ENCODE peak calls at places on chromosomes 12 and 14, in nine cellular contexts. C, E, Q, L, M, R, G, K and J are unnamed samples.

GRCh38 chr12:127133675-127134335 is 1133.2 kb upstream of the TMEM132C start:
- DNase-seq in C (no peak), E (no peak), Q (no peak), L (no peak), M (no peak), R (no peak), G (no peak), K (no peak), J (no peak)

GRCh38 chr12:113241191-113242017 is 20.1 kb downstream of the TPCN1 start:
- DNase-seq in C (peak), E (peak), Q (no peak), L (peak), M (peak), R (peak), G (no peak), K (no peak), J (no peak)

GRCh38 chr14:73008501-73008900 is 18.4 kb downstream of the ZFYVE1 start:
- DNase-seq in C (no peak), E (no peak), Q (no peak), L (peak), M (no peak), R (no peak), G (no peak), K (no peak), J (no peak)

GRCh38 chr12:100058482-100059029 is 73.8 kb upstream of the ANKS1B start:
- DNase-seq in C (no peak), E (peak), Q (no peak), L (peak), M (peak), R (no peak), G (no peak), K (no peak), J (peak)

GRCh38 chr14:73237786-73238261 is 518 bp downstream of the PAPLN start:
- DNase-seq in C (no peak), E (peak), Q (no peak), L (no peak), M (peak), R (no peak), G (no peak), K (no peak), J (no peak)

GRCh38 chr14:55382483-55382882 is 29.1 kb downstream of the ATG14 start:
- DNase-seq in C (no peak), E (no peak), Q (no peak), L (peak), M (no peak), R (no peak), G (no peak), K (no peak), J (no peak)

GRCh38 chr12:63747553-63747952 is 32.2 kb upstream of the RXYLT1 start:
- DNase-seq in C (no peak), E (no peak), Q (no peak), L (no peak), M (no peak), R (no peak), G (no peak), K (no peak), J (no peak)

GRCh38 chr12:81759215-81759991 is at the start of gene PPFIA2:
- DNase-seq in C (peak), E (peak), Q (peak), L (no peak), M (peak), R (peak), G (no peak), K (peak), J (no peak)

GRCh38 chr14:41285193-41285748 is 321.4 kb upstream of the LRFN5 start:
- DNase-seq in C (peak), E (peak), Q (no peak), L (no peak), M (no peak), R (peak), G (peak), K (peak), J (peak)

GRCh38 chr12:45671254-45671653 is 58.3 kb upstream of the ARID2 start:
- DNase-seq in C (no peak), E (no peak), Q (no peak), L (peak), M (peak), R (no peak), G (no peak), K (no peak), J (no peak)

GRCh38 chr12:57868870-57869609 is 22.5 kb upstream of the CTDSP2 start:
- DNase-seq in C (no peak), E (no peak), Q (peak), L (no peak), M (peak), R (peak), G (no peak), K (no peak), J (no peak)

GRCh38 chr12:11555743-11556625 is 93.5 kb upstream of the ETV6 start:
- DNase-seq in C (no peak), E (peak), Q (no peak), L (no peak), M (no peak), R (no peak), G (no peak), K (peak), J (peak)

GRCh38 chr12:14366211-14366762 is 805 bp downstream of the ATF7IP start:
- DNase-seq in C (peak), E (peak), Q (no peak), L (no peak), M (peak), R (no peak), G (peak), K (no peak), J (no peak)

GRCh38 chr14:55446127-55446736 is 5.8 kb upstream of the TBPL2 start:
- DNase-seq in C (peak), E (peak), Q (no peak), L (peak), M (peak), R (peak), G (peak), K (peak), J (peak)

GRCh38 chr12:88958961-88959360 is 378.7 kb upstream of the KITLG start:
- DNase-seq in C (no peak), E (no peak), Q (no peak), L (no peak), M (no peak), R (peak), G (no peak), K (no peak), J (no peak)

GRCh38 chr12:40584763-40585162 is 107.5 kb upstream of the CNTN1 start:
- DNase-seq in C (no peak), E (no peak), Q (no peak), L (no peak), M (no peak), R (no peak), G (no peak), K (no peak), J (no peak)

GRCh38 chr14:100825691-100826331 is at the start of gene MEG3:
- DNase-seq in C (no peak), E (no peak), Q (peak), L (peak), M (peak), R (no peak), G (no peak), K (no peak), J (no peak)

GRCh38 chr12:6959376-6960290 is 8.5 kb downstream of the PTPN6 start:
- DNase-seq in C (no peak), E (no peak), Q (no peak), L (no peak), M (no peak), R (no peak), G (no peak), K (no peak), J (no peak)

GRCh38 chr12:53289891-53290290 is 5.5 kb upstream of the PFDN5 start:
- DNase-seq in C (no peak), E (no peak), Q (no peak), L (peak), M (peak), R (no peak), G (no peak), K (no peak), J (no peak)

GRCh38 chr12:123142948-123143752 is 7.7 kb downstream of the PITPNM2 start:
- DNase-seq in C (no peak), E (peak), Q (no peak), L (no peak), M (no peak), R (peak), G (no peak), K (no peak), J (peak)

GRCh38 chr12:96514328-96514727 is 25.0 kb downstream of the CFAP54 start:
- DNase-seq in C (no peak), E (no peak), Q (no peak), L (no peak), M (no peak), R (no peak), G (peak), K (no peak), J (no peak)

GRCh38 chr12:107373238-107373809 is 280.0 kb upstream of the CRY1 start:
- DNase-seq in C (no peak), E (no peak), Q (no peak), L (no peak), M (no peak), R (no peak), G (no peak), K (no peak), J (no peak)

GRCh38 chr12:109722022-109722752 is 8.6 kb downstream of the FAM222A start:
- DNase-seq in C (no peak), E (no peak), Q (no peak), L (no peak), M (no peak), R (no peak), G (no peak), K (no peak), J (no peak)

GRCh38 chr14:37470251-37470650 is 124.8 kb downstream of the FOXA1 start:
- DNase-seq in C (no peak), E (no peak), Q (no peak), L (no peak), M (no peak), R (no peak), G (no peak), K (no peak), J (no peak)

GRCh38 chr12:1281683-1282366 is 290.8 kb downstream of the ERC1 start:
- DNase-seq in C (no peak), E (no peak), Q (no peak), L (peak), M (peak), R (no peak), G (no peak), K (no peak), J (no peak)

GRCh38 chr14:33567003-33567735 is 383.7 kb downstream of the EGLN3 start:
- DNase-seq in C (no peak), E (no peak), Q (no peak), L (peak), M (no peak), R (peak), G (no peak), K (no peak), J (no peak)

GRCh38 chr12:5166976-5167375 is 123.3 kb downstream of the KCNA5 start:
- DNase-seq in C (no peak), E (peak), Q (no peak), L (peak), M (peak), R (no peak), G (no peak), K (no peak), J (no peak)

GRCh38 chr12:116954700-116955381 is 44.1 kb downstream of the FBXW8 start:
- DNase-seq in C (no peak), E (no peak), Q (peak), L (no peak), M (no peak), R (no peak), G (no peak), K (no peak), J (no peak)

GRCh38 chr14:51424569-51425251 is 184.7 kb downstream of the TMX1 start:
- DNase-seq in C (no peak), E (no peak), Q (no peak), L (peak), M (peak), R (no peak), G (no peak), K (no peak), J (no peak)

GRCh38 chr12:29455087-29455486 is 42.4 kb downstream of the OVCH1 start:
- DNase-seq in C (no peak), E (no peak), Q (no peak), L (no peak), M (no peak), R (no peak), G (no peak), K (no peak), J (no peak)

GRCh38 chr12:62966990-62967506 is 32.1 kb upstream of the PPM1H start:
- DNase-seq in C (no peak), E (no peak), Q (no peak), L (no peak), M (no peak), R (no peak), G (no peak), K (no peak), J (no peak)

GRCh38 chr14:61470261-61470953 is 149.0 kb downstream of the PRKCH start:
- DNase-seq in C (no peak), E (peak), Q (peak), L (peak), M (peak), R (no peak), G (no peak), K (no peak), J (peak)

GRCh38 chr12:88993655-88994054 is 358.6 kb downstream of the DUSP6 start:
- DNase-seq in C (peak), E (peak), Q (no peak), L (peak), M (peak), R (peak), G (peak), K (no peak), J (peak)

GRCh38 chr12:3973269-3973884 is 100.2 kb upstream of the PARP11 start:
- DNase-seq in C (no peak), E (no peak), Q (no peak), L (no peak), M (no peak), R (no peak), G (no peak), K (peak), J (no peak)

GRCh38 chr12:5614206-5614605 is 182.3 kb downstream of the NTF3 start:
- DNase-seq in C (no peak), E (no peak), Q (no peak), L (peak), M (no peak), R (no peak), G (no peak), K (no peak), J (no peak)

GRCh38 chr14:58712357-58712756 is 74.6 kb downstream of the DACT1 start:
- DNase-seq in C (no peak), E (no peak), Q (no peak), L (no peak), M (no peak), R (no peak), G (no peak), K (no peak), J (no peak)

GRCh38 chr14:68784298-68784910 is 8.5 kb downstream of the ZFP36L1 start:
- DNase-seq in C (no peak), E (peak), Q (no peak), L (peak), M (peak), R (no peak), G (no peak), K (no peak), J (no peak)

GRCh38 chr12:11500222-11500860 is 105.0 kb upstream of the PRB2 start:
- DNase-seq in C (peak), E (peak), Q (peak), L (peak), M (peak), R (no peak), G (peak), K (peak), J (peak)